ENCODE peak calls at places on chromosome 18, in six cellular contexts. Z is tibial artery, J is GM04504, L is H7, N is GM23338, X is glomerular endothelial cell. Y is an unnamed sample.

GRCh38 chr18:79203017-79203605 is 133.9 kb downstream of the ATP9B start:
- DNase-seq in Z (no peak), J (no peak), L (no peak), N (no peak), X (no peak), Y (no peak)

GRCh38 chr18:76005632-76006031 is 489.4 kb downstream of the ZNF516 start:
- DNase-seq in Z (no peak), J (no peak), L (no peak), N (no peak), X (no peak), Y (no peak)

GRCh38 chr18:79404567-79404910 is 8.8 kb downstream of the NFATC1 start:
- DNase-seq in Z (no peak), J (no peak), L (no peak), N (no peak), X (no peak), Y (no peak)

GRCh38 chr18:8413189-8413588 is 196.0 kb upstream of the RAB12 start:
- DNase-seq in Z (no peak), J (no peak), L (no peak), N (no peak), X (no peak), Y (no peak)

GRCh38 chr18:39604836-39605235 is 2039.2 kb upstream of the CELF4 start:
- DNase-seq in Z (no peak), J (peak), L (no peak), N (no peak), X (no peak), Y (no peak)

GRCh38 chr18:44079602-44080001 is 601.1 kb upstream of the SETBP1 start:
- DNase-seq in Z (no peak), J (no peak), L (no peak), N (no peak), X (no peak), Y (peak)

GRCh38 chr18:63646916-63647315 is 2.9 kb upstream of the SERPINB4 start:
- DNase-seq in Z (no peak), J (no peak), L (no peak), N (no peak), X (peak), Y (no peak)

GRCh38 chr18:21912339-21913239 is 172.0 kb downstream of the MIB1 start:
- DNase-seq in Z (no peak), J (no peak), L (no peak), N (peak), X (no peak), Y (no peak)

GRCh38 chr18:68241881-68242280 is 473.0 kb downstream of the TMX3 start:
- DNase-seq in Z (no peak), J (no peak), L (no peak), N (no peak), X (no peak), Y (no peak)

GRCh38 chr18:67875057-67875456 is 358.5 kb upstream of the DSEL start:
- DNase-seq in Z (no peak), J (no peak), L (no peak), N (no peak), X (no peak), Y (no peak)

GRCh38 chr18:58223717-58224424 is 179.8 kb downstream of the NEDD4L start:
- DNase-seq in Z (no peak), J (peak), L (no peak), N (no peak), X (peak), Y (peak)

GRCh38 chr18:78762753-78763152 is 216.9 kb upstream of the SALL3 start:
- DNase-seq in Z (no peak), J (no peak), L (no peak), N (no peak), X (no peak), Y (no peak)

GRCh38 chr18:887716-888115 is 17.0 kb upstream of the ADCYAP1 start:
- DNase-seq in Z (no peak), J (no peak), L (no peak), N (no peak), X (no peak), Y (no peak)

Y was measured in H4.